ENCODE peak calls at places on chromosomes 7 and 10, in eight cellular contexts. B is stimulated activated CD8-positive, alpha-beta memory T cell treated with anti-CD3 and anti-CD28 coated beads, Interleukin-4, amount 100 ng/mL, for 48 hours; O is posterior cingulate gyrus; T is iris pigment epithelial cell; Q is Calu3; S is stimulated activated CD4-positive, alpha-beta T cell treated with anti-CD3 and anti-CD28 coated beads, Interleukin-4, amount 100 ng/mL, for 4 hours; M is effector memory CD4-positive, alpha-beta T cell; J is NCI-H1092 treated with DMSO at 0.1 percent for 48 hours. X is an unnamed sample.

GRCh38 chr10:114933588-114933987 is 4.4 kb upstream of the TRUB1 start:
- DNase-seq in M (no peak), T (peak), B (no peak), J (no peak), O (no peak), Q (no peak), S (no peak), X (no peak)

GRCh38 chr7:114264029-114264428 is 150.6 kb upstream of the FOXP2 start:
- DNase-seq in M (no peak), J (no peak), B (no peak), O (no peak), S (no peak), T (peak), Q (no peak), X (no peak)

GRCh38 chr10:3548096-3548495 is 236.9 kb downstream of the KLF6 start:
- DNase-seq in Q (no peak), J (no peak), T (no peak), M (no peak), B (no peak), S (no peak), O (no peak), X (no peak)

GRCh38 chr10:91350651-91351081 is 59.5 kb upstream of the HECTD2 start:
- DNase-seq in T (peak), O (no peak), Q (no peak), J (no peak), B (no peak), S (no peak), M (no peak), X (no peak)

GRCh38 chr10:58590152-58590551 is 77.5 kb downstream of the BICC1 start:
- DNase-seq in J (no peak), M (no peak), T (peak), Q (peak), B (no peak), O (no peak), S (no peak), X (no peak)

GRCh38 chr7:15402436-15403136 is 159.2 kb downstream of the AGMO start:
- DNase-seq in B (no peak), S (no peak), O (no peak), T (no peak), Q (no peak), J (no peak), M (no peak), X (no peak)

GRCh38 chr7:94183289-94183749 is 179.2 kb upstream of the BET1 start:
- DNase-seq in B (no peak), M (no peak), O (no peak), T (peak), J (no peak), S (no peak), Q (peak), X (no peak)

GRCh38 chr7:91149518-91149917 is 114.7 kb upstream of the FZD1 start:
- DNase-seq in B (no peak), T (no peak), O (no peak), M (no peak), J (no peak), Q (no peak), S (no peak), X (no peak)

GRCh38 chr10:77311186-77311585 is 326.4 kb downstream of the KCNMA1 start:
- DNase-seq in Q (no peak), O (no peak), J (no peak), B (no peak), M (no peak), T (no peak), S (no peak), X (no peak)

GRCh38 chr10:100970076-100970913 is 991 bp downstream of the SEMA4G start:
- DNase-seq in T (no peak), O (no peak), S (no peak), J (no peak), Q (peak), B (peak), M (peak), X (no peak)

GRCh38 chr10:35470535-35470934 is 134.2 kb downstream of the CCNY start:
- DNase-seq in J (no peak), S (no peak), Q (no peak), M (no peak), T (no peak), O (no peak), B (no peak), X (peak)

GRCh38 chr10:32245760-32246159 is 101.2 kb downstream of the EPC1 start:
- DNase-seq in B (no peak), Q (no peak), J (no peak), M (no peak), T (no peak), O (no peak), S (no peak), X (no peak)

GRCh38 chr10:70912556-70912955 is 24.2 kb upstream of the PCBD1 start:
- DNase-seq in O (peak), M (no peak), J (no peak), Q (no peak), B (no peak), S (no peak), T (no peak), X (no peak)

GRCh38 chr7:145339319-145339718 is 503.5 kb upstream of the TPK1 start:
- DNase-seq in J (peak), B (no peak), O (no peak), S (no peak), Q (no peak), M (no peak), T (no peak), X (no peak)

GRCh38 chr7:122136639-122137253 is 7.3 kb downstream of the AASS start:
- DNase-seq in Q (peak), B (no peak), J (no peak), T (peak), M (no peak), S (no peak), O (no peak), X (no peak)

GRCh38 chr10:48838830-48839229 is 100.8 kb downstream of the LRRC18 start:
- DNase-seq in M (no peak), S (no peak), J (no peak), T (no peak), O (no peak), B (no peak), Q (no peak), X (no peak)

GRCh38 chr7:24843821-24844449 is 86.7 kb upstream of the GSDME start:
- DNase-seq in S (no peak), M (no peak), B (no peak), J (no peak), T (no peak), Q (no peak), O (no peak), X (no peak)

GRCh38 chr10:96502561-96503267 is 11.0 kb downstream of the TLL2 start:
- DNase-seq in T (no peak), S (no peak), B (no peak), O (no peak), J (peak), Q (no peak), M (no peak), X (no peak)

GRCh38 chr10:122206471-122207065 is 64.5 kb upstream of the BTBD16 start:
- DNase-seq in B (no peak), T (peak), M (no peak), S (no peak), Q (no peak), O (no peak), J (no peak), X (no peak)

GRCh38 chr10:87864497-87865059 is 1.2 kb downstream of the PTEN start:
- DNase-seq in S (no peak), O (no peak), Q (no peak), B (no peak), M (no peak), T (no peak), J (peak), X (no peak)

GRCh38 chr10:93680414-93681047 is 21.9 kb downstream of the FRA10AC1 start:
- DNase-seq in S (no peak), B (no peak), M (no peak), O (no peak), T (peak), Q (no peak), J (peak), X (no peak)

GRCh38 chr10:11142809-11143208 is 125.1 kb downstream of the CELF2 start:
- DNase-seq in T (no peak), J (no peak), M (no peak), Q (no peak), S (no peak), B (no peak), O (no peak), X (no peak)

GRCh38 chr10:94279835-94280709 is 82.7 kb downstream of the NOC3L start:
- DNase-seq in T (peak), B (peak), M (peak), S (peak), O (no peak), Q (peak), J (no peak), X (no peak)

GRCh38 chr10:35855155-35855947 is 213.3 kb upstream of the FZD8 start:
- DNase-seq in S (no peak), B (no peak), Q (no peak), J (no peak), T (no peak), O (no peak), M (no peak), X (no peak)

GRCh38 chr7:98238976-98239375 is 13.1 kb downstream of the TECPR1 start:
- DNase-seq in S (no peak), M (no peak), B (no peak), O (no peak), J (no peak), Q (no peak), T (peak), X (no peak)

GRCh38 chr7:114650491-114650890 is 235.9 kb downstream of the FOXP2 start:
- DNase-seq in S (no peak), Q (no peak), B (no peak), O (no peak), M (no peak), T (no peak), J (no peak), X (no peak)

GRCh38 chr7:17988858-17989257 is 38.8 kb downstream of the PRPS1L1 start:
- DNase-seq in Q (no peak), J (no peak), M (no peak), O (no peak), S (no peak), B (no peak), T (no peak), X (no peak)

GRCh38 chr7:41977165-41977651 is 259.8 kb downstream of the GLI3 start:
- DNase-seq in T (peak), Q (peak), S (no peak), J (peak), M (no peak), B (no peak), O (no peak), X (no peak)

GRCh38 chr7:29977926-29978652 is 11.5 kb downstream of the SCRN1 start:
- DNase-seq in S (no peak), B (no peak), O (no peak), M (no peak), J (no peak), Q (no peak), T (no peak), X (no peak)

GRCh38 chr10:20327954-20328353 is 511.7 kb downstream of the PLXDC2 start:
- DNase-seq in M (no peak), O (no peak), Q (no peak), B (no peak), S (no peak), T (no peak), J (no peak), X (no peak)

GRCh38 chr7:134255814-134256213 is 60.9 kb downstream of the SLC35B4 start:
- DNase-seq in S (no peak), T (no peak), M (no peak), Q (no peak), B (no peak), J (no peak), O (no peak), X (no peak)

GRCh38 chr10:101840741-101841453 is 2.7 kb downstream of the KCNIP2 start:
- DNase-seq in J (peak), B (peak), O (peak), T (peak), Q (peak), S (peak), M (peak), X (peak)

GRCh38 chr7:265998-266850 is 23.7 kb upstream of the FOXL3 start:
- DNase-seq in O (peak), J (no peak), B (no peak), T (no peak), M (no peak), Q (no peak), S (no peak), X (no peak)

GRCh38 chr10:16832351-16833080 is 15.3 kb upstream of the RSU1 start:
- DNase-seq in S (no peak), M (no peak), O (no peak), T (peak), B (no peak), Q (peak), J (no peak), X (no peak)

GRCh38 chr10:23158370-23158769 is 33.7 kb upstream of the PTF1A start:
- DNase-seq in M (no peak), B (peak), J (peak), O (no peak), Q (peak), T (peak), S (peak), X (no peak)

X was measured in caudate nucleus.